ENCODE peak calls at places on chromosome 22, in seven cellular contexts. D is mucosa of descending colon; K is activated CD4-positive, alpha-beta T cell treated with anti-CD3 and anti-CD28 coated beads, Interleukin-2, amount 10 ng/mL, durations not matched to agents 7 days and 5 days; S is CD4-positive, alpha-beta memory T cell; X is AG20443; E is left cardiac atrium; N is lung microvascular endothelial cell. C is an unnamed sample.
A peak's percentile ranks its signal among the peaks of the same experiment; 100 is the strongest.

GRCh38 chr22:45430871-45431270 is 17.4 kb downstream of the RIBC2 start:
- DNase-seq in D (no peak), K (no peak), S (no peak), X (no peak), E (no peak), N (no peak), C (no peak)

GRCh38 chr22:19904881-19905618 is 36.5 kb upstream of the COMT start:
- DNase-seq in D (no peak), K (no peak), S (no peak), X (no peak), E (no peak), N (no peak), C (no peak)

GRCh38 chr22:26086359-26086758 is 82.9 kb upstream of the SEZ6L start:
- DNase-seq in D (no peak), K (no peak), S (no peak), X (peak; percentile 14), E (no peak), N (no peak), C (no peak)

GRCh38 chr22:48335442-48336139 is 1492.1 kb downstream of the BRD1 start:
- DNase-seq in D (no peak), K (no peak), S (no peak), X (no peak), E (no peak), N (no peak), C (no peak)

GRCh38 chr22:49969751-49970527 is 9.4 kb downstream of the PIM3 start:
- DNase-seq in D (no peak), K (no peak), S (no peak), X (no peak), E (peak; percentile 23), N (no peak), C (no peak)

GRCh38 chr22:28822930-28823481 is 22.6 kb upstream of the XBP1 start:
- DNase-seq in D (peak; percentile 57), K (peak; percentile 76), S (peak; percentile 75), X (no peak), E (no peak), N (no peak), C (no peak)

GRCh38 chr22:28442264-28442950 is 237.2 kb downstream of the TTC28 start:
- DNase-seq in D (peak; percentile 81), K (peak; percentile 81), S (peak; percentile 43), X (peak; percentile 92), E (peak; percentile 76), N (peak; percentile 74), C (no peak)

GRCh38 chr22:17140022-17140421 is 18.9 kb upstream of the TMEM121B start:
- DNase-seq in D (no peak), K (no peak), S (no peak), X (no peak), E (no peak), N (no peak), C (no peak)

C was measured in GM12878.